ENCODE peak calls at places on chromosomes 13 and 19, in six cellular contexts. P is body of pancreas, Q is GM23338, K is aorta, B is H9, L is tibial nerve. R is an unnamed sample.

GRCh38 chr13:50074843-50075242 is 59.6 kb downstream of the KCNRG start:
- DNase-seq in P (no peak), Q (no peak), K (no peak), B (no peak), L (no peak), R (no peak)

GRCh38 chr19:40530091-40530901 is 46.4 kb upstream of the SHKBP1 start:
- DNase-seq in P (no peak), Q (peak; percentile 83), K (no peak), B (peak; percentile 63), L (no peak), R (no peak)

GRCh38 chr13:41955605-41956004 is 5.3 kb downstream of the VWA8 start:
- DNase-seq in P (no peak), Q (no peak), K (no peak), B (no peak), L (no peak), R (no peak)

GRCh38 chr19:45881909-45882528 is 3.9 kb downstream of the IRF2BP1 start:
- DNase-seq in P (peak; percentile 87), Q (peak; percentile 76), K (no peak), B (peak; percentile 76), L (no peak), R (no peak)

GRCh38 chr13:58048670-58049069 is 417.1 kb downstream of the PCDH17 start:
- DNase-seq in P (no peak), Q (no peak), K (no peak), B (no peak), L (no peak), R (no peak)

GRCh38 chr19:53571339-53571738 is 33.4 kb downstream of the ZNF331 start:
- DNase-seq in P (no peak), Q (no peak), K (peak; percentile 21), B (no peak), L (no peak), R (no peak)

GRCh38 chr19:49981603-49982593 is 20.9 kb upstream of the SIGLEC11 start:
- DNase-seq in P (no peak), Q (no peak), K (no peak), B (no peak), L (no peak), R (no peak)

GRCh38 chr19:1151917-1152601 is 22.0 kb downstream of the SBNO2 start:
- DNase-seq in P (no peak), Q (no peak), K (no peak), B (no peak), L (no peak), R (peak; percentile 84)

GRCh38 chr19:40302224-40303011 is 17.3 kb upstream of the AKT2 start:
- DNase-seq in P (no peak), Q (no peak), K (peak; percentile 2), B (no peak), L (no peak), R (no peak)

GRCh38 chr19:40457048-40457447 is 8.5 kb downstream of the BLVRB start:
- DNase-seq in P (no peak), Q (no peak), K (no peak), B (no peak), L (no peak), R (no peak)

GRCh38 chr19:31504221-31504620 is 155.0 kb upstream of the TSHZ3 start:
- DNase-seq in P (no peak), Q (no peak), K (no peak), B (no peak), L (no peak), R (no peak)

GRCh38 chr13:48723168-48723567 is 69.4 kb downstream of the CYSLTR2 start:
- DNase-seq in P (no peak), Q (no peak), K (no peak), B (no peak), L (no peak), R (no peak)
- H3K4me1 ChIP-seq in P (no peaks in the 10 kb centered on the region), Q (no peaks in the 10 kb centered on the region), K (no peaks in the 10 kb centered on the region), B (no peaks in the 10 kb centered on the region), L (no peaks in the 10 kb centered on the region), R (no peaks in the 10 kb centered on the region)

GRCh38 chr19:10289836-10290438 is at the start of gene ICAM5:
- DNase-seq in P (no peak), Q (peak; percentile 47), K (no peak), B (peak; percentile 45), L (no peak), R (no peak)

GRCh38 chr19:10286803-10287737 is at the start of gene ICAM4:
- DNase-seq in P (peak; percentile 42), Q (peak; percentile 84), K (no peak), B (peak; percentile 76), L (no peak), R (peak; percentile 89)

GRCh38 chr19:10289167-10289835 is 451 bp upstream of the ICAM5 start:
- DNase-seq in P (no peak), Q (peak; percentile 93), K (no peak), B (peak; percentile 85), L (no peak), R (no peak)

GRCh38 chr19:10290439-10290875 is 705 bp downstream of the ICAM5 start:
- DNase-seq in P (no peak), Q (peak; percentile 78), K (no peak), B (peak; percentile 55), L (no peak), R (no peak)

DNA sequence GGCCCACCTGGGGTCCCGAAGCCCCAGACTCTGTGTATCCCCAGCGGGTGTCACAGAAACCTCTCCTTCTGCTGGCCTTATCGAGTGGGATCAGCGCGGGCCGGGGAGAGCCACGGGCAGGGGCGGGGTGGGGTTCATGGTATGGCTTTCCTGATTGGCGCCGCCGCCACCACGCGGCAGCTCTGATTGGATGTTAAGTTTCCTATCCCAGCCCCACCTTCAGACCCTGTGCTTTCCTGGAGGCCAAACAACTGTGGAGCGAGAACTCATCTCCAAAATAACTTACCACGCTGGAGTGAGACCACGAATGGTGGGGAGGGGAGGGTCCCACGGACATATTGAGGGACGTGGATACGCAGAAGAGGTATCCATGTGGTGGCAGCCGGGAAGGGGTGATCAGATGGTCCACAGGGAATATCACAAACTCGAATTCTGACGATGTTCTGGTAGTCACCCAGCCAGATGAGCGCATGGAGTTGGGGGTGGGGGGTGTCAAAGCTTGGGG is 1.0 kb upstream of the ICAM5 start:
- DNase-seq in P (no peak), Q (peak; percentile 83), K (no peak), B (peak; percentile 84), L (no peak), R (no peak)
- H3K4me1 ChIP-seq in P (peaks cover 62% of the 10 kb centered on the region), Q (peaks cover 24% of the 10 kb centered on the region), K (no peaks in the 10 kb centered on the region), B (no peaks in the 10 kb centered on the region), L (no peaks in the 10 kb centered on the region), R (peaks cover 79% of the 10 kb centered on the region)

GRCh38 chr19:3949294-3949693 is 16.4 kb downstream of the NMRK2 start:
- DNase-seq in P (no peak), Q (no peak), K (no peak), B (no peak), L (no peak), R (no peak)

GRCh38 chr19:3949997-3950859 is 17.4 kb downstream of the NMRK2 start:
- DNase-seq in P (no peak), Q (no peak), K (no peak), B (no peak), L (no peak), R (no peak)

GRCh38 chr19:3942790-3943409 is 10.0 kb downstream of the NMRK2 start:
- DNase-seq in P (no peak), Q (no peak), K (no peak), B (no peak), L (no peak), R (no peak)

GRCh38 chr19:3944018-3944721 is 11.3 kb downstream of the NMRK2 start:
- DNase-seq in P (no peak), Q (no peak), K (no peak), B (no peak), L (no peak), R (no peak)

DNA sequence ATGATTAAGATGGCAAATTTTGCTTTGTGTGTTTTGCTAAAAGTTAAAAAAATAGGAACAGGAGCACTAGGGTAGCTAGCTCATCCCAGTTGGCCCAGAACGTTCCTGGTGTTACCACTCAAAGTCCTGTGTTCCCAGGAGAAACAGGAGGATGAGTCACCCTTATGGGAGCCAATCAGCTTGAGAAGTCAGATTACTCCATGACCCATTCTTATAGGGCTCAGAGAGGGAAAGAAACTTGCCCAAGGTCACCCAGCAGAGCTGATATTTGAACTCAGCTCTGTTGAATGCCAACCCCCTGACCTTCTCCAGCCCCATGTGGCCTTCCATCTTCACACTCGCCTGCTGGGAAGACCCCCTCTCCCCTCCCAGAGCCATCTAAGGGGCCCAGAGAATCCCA is 13.0 kb downstream of the NMRK2 start:
- DNase-seq in P (no peak), Q (no peak), K (no peak), B (no peak), L (no peak), R (no peak)
- H3K4me1 ChIP-seq in P (peaks cover 11% of the 10 kb centered on the region), Q (no peaks in the 10 kb centered on the region), K (no peaks in the 10 kb centered on the region), B (no peaks in the 10 kb centered on the region), L (no peaks in the 10 kb centered on the region), R (peaks cover 24% of the 10 kb centered on the region)

GRCh38 chr13:46612258-46612657 is 59.3 kb downstream of the LRCH1 start:
- DNase-seq in P (no peak), Q (no peak), K (no peak), B (no peak), L (no peak), R (no peak)
- H3K4me1 ChIP-seq in P (peaks cover 23% of the 10 kb centered on the region), Q (peaks cover 22% of the 10 kb centered on the region), K (peaks cover 9% of the 10 kb centered on the region), B (peaks cover 3% of the 10 kb centered on the region), L (no peaks in the 10 kb centered on the region), R (peaks cover 26% of the 10 kb centered on the region)

DNA sequence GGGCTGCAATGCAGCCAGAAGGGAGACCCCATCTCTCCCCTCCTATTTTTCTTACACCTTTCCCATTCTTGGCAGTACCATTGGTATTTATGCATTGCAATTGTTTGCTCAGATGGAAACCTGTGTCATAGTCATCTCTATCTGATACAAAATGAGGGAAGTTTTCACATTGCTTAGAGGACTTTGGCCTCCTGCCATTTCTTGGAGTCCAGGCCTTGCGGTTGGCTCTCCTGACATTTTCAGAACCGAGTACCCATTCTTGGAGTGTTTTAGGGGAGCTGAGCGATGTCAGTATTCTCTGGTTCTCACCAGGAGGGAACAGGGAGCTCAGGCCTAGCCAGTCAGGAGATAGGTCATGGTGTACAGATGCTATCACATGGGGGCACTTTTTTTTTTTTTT is 1.5 kb downstream of the SIN3B start:
- DNase-seq in P (no peak), Q (no peak), K (no peak), B (no peak), L (no peak), R (no peak)
- H3K4me1 ChIP-seq in P (peaks cover 15% of the 10 kb centered on the region), Q (peaks cover 23% of the 10 kb centered on the region), K (peaks cover 1% of the 10 kb centered on the region), B (peaks cover 1% of the 10 kb centered on the region), L (no peaks in the 10 kb centered on the region), R (peaks cover 17% of the 10 kb centered on the region)

DNA sequence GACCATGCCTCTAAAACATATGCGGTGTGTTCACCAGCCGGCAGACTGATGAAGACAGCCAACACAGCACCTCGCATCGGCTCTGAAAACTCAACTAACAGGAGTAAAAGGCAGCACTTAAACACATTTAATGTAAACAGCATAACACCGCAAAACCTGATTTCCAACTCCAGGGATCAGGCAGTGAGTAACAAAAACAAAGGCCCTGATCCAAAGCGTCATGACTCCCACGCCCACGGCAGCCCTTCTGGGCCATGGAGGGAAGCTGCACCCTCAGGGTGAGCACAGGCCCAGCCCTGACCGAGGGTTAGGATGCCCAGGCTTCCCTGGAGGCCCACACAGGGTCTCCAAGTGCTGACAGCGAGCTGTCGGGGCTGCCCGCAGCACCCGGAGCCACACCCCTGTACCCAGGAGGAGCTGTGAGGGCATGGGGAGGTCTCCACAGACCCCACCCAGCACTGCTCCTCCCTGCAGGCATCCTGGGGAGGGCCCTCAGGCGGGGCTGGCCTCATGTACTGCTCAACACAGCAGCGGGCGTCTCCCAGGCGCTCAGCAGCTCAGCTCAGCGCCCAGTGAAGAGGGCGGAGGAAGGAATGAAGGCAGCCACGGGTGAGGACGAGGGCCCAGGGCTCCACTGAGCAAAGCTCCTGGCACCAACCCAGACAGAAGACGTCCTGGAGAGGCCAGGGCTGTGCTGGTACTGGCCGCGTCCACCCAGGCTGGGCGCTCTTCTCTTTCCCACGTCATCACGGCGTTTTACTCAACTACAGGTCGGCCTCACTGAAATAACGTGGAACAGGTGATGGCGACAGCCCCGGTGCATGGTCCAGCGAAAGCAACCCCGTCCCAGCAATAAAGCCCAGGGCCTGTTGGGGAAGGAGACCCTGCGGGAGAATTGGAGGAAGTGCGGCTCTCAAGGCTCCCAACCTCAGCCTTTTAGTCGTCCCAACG is 53.6 kb downstream of the RASA3 start:
- DNase-seq in P (no peak), Q (no peak), K (peak; percentile 82), B (no peak), L (peak; percentile 53), R (no peak)
- H3K4me1 ChIP-seq in P (peaks cover 38% of the 10 kb centered on the region), Q (no peaks in the 10 kb centered on the region), K (no peaks in the 10 kb centered on the region), B (no peaks in the 10 kb centered on the region), L (no peaks in the 10 kb centered on the region), R (peaks cover 15% of the 10 kb centered on the region)